ENCODE peak calls at places on chromosome X, in eight cellular contexts. O is K562, J is left ventricle myocardium inferior, Z is lung, M is PC-9, U is brain microvascular endothelial cell, K is cardiac muscle cell, D is spleen. S is an unnamed sample.

GRCh38 chrX:108165349-108166111 is 74.0 kb downstream of the ATG4A start:
- DNase-seq in O (peak; percentile 43), J (no peak), Z (no peak), M (peak; percentile 26), U (peak; percentile 38), K (peak; percentile 72), D (no peak), S (no peak)

GRCh38 chrX:7689791-7690412 is 153.1 kb upstream of the VCX start:
- DNase-seq in O (no peak), J (no peak), Z (no peak), M (no peak), U (no peak), K (no peak), D (no peak), S (no peak)

GRCh38 chrX:153628665-153629064 is 18.3 kb upstream of the DUSP9 start:
- DNase-seq in O (no peak), J (no peak), Z (no peak), M (no peak), U (no peak), K (no peak), D (no peak), S (no peak)

GRCh38 chrX:51803833-51804232 is 60.6 kb downstream of the GSPT2 start:
- DNase-seq in O (no peak), J (no peak), Z (no peak), M (no peak), U (no peak), K (peak; percentile 43), D (no peak), S (no peak)

GRCh38 chrX:2272337-2272736 is 228.4 kb downstream of the DHRSX start:
- DNase-seq in O (no peak), J (no peak), Z (no peak), M (no peak), U (no peak), K (no peak), D (no peak), S (no peak)

GRCh38 chrX:74338852-74339251 is 34.9 kb downstream of the ZCCHC13 start:
- DNase-seq in O (no peak), J (no peak), Z (no peak), M (no peak), U (no peak), K (no peak), D (no peak), S (no peak)

GRCh38 chrX:104347860-104348259 is 93.1 kb upstream of the ESX1 start:
- DNase-seq in O (no peak), J (no peak), Z (no peak), M (no peak), U (no peak), K (peak; percentile 64), D (no peak), S (no peak)

GRCh38 chrX:135629342-135629741 is 84.1 kb upstream of the CT45A1 start:
- DNase-seq in O (no peak), J (no peak), Z (no peak), M (no peak), U (no peak), K (no peak), D (no peak), S (no peak)

GRCh38 chrX:18598413-18598812 is 73.5 kb downstream of the RS1 start:
- DNase-seq in O (no peak), J (no peak), Z (no peak), M (no peak), U (no peak), K (no peak), D (no peak), S (no peak)

GRCh38 chrX:73127700-73128241 is 48.5 kb upstream of the PABPC1L2A start:
- DNase-seq in O (no peak), J (no peak), Z (no peak), M (no peak), U (no peak), K (no peak), D (peak; percentile 58), S (no peak)

GRCh38 chrX:106302304-106302703 is 134.2 kb downstream of the PWWP3B start:
- DNase-seq in O (no peak), J (no peak), Z (no peak), M (peak; percentile 1), U (peak; percentile 28), K (peak; percentile 40), D (no peak), S (no peak)

GRCh38 chrX:129781134-129782014 is 1.6 kb downstream of the SASH3 start:
- DNase-seq in O (no peak), J (no peak), Z (peak; percentile 46), M (no peak), U (no peak), K (no peak), D (peak; percentile 95), S (no peak)

GRCh38 chrX:50905334-50905733 is 5.2 kb upstream of the BMP15 start:
- DNase-seq in O (peak; percentile 39), J (no peak), Z (no peak), M (peak; percentile 4), U (no peak), K (peak; percentile 2), D (no peak), S (no peak)

GRCh38 chrX:15808254-15808653 is 18.0 kb downstream of the ZRSR2 start:
- DNase-seq in O (no peak), J (no peak), Z (no peak), M (no peak), U (no peak), K (no peak), D (no peak), S (no peak)
- H3K36me3 ChIP-seq in O (peaks cover 37% of the 10 kb centered on the region), J (peaks cover 31% of the 10 kb centered on the region), Z (no peaks in the 10 kb centered on the region), M (no peaks in the 10 kb centered on the region), U (peaks cover 36% of the 10 kb centered on the region), K (peaks cover 13% of the 10 kb centered on the region), D (peaks cover 100% of the 10 kb centered on the region), S (peaks cover 54% of the 10 kb centered on the region)

GRCh38 chrX:63713510-63713909 is 71.5 kb downstream of the ARHGEF9 start:
- DNase-seq in O (no peak), J (peak; percentile 29), Z (peak; percentile 63), M (no peak), U (no peak), K (peak; percentile 32), D (no peak), S (no peak)

GRCh38 chrX:63719633-63720032 is 65.4 kb downstream of the ARHGEF9 start:
- DNase-seq in O (no peak), J (no peak), Z (no peak), M (no peak), U (no peak), K (no peak), D (no peak), S (no peak)

DNA sequence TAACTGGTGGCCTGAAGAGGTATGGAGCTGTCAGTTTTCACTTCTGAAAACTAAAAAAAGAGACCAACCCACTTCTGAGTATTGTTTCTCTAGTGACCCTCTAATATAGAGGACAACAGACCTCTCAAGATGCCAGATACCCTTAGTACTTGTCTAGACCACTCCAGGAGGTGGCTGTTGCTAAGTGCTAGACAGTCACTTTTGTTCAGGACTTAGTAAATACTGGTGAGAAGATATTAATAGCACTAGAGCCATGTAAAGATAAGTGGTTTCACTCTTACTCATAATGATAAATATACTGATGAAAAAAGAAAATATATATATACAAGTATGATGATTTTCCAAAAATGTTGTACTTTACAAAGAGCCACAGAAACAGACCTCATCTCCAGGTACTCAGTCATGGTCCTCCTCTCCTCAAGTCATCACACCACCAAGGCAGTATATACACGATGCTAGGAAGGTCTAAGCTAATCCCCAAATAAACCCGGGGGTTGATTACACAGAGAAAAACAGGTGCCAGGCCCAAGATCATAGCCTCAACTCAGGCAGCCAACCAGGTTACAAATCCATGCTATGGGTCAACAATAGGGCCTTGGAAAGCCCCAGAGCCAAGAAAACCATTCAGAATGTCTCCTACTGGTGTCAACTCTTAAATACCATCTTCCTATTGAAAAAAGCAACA is 66.9 kb downstream of the ARHGEF9 start:
- DNase-seq in O (no peak), J (no peak), Z (no peak), M (no peak), U (peak; percentile 6), K (no peak), D (no peak), S (no peak)
- H3K36me3 ChIP-seq in O (no peaks in the 10 kb centered on the region), J (peaks cover 8% of the 10 kb centered on the region), Z (no peaks in the 10 kb centered on the region), M (no peaks in the 10 kb centered on the region), U (no peaks in the 10 kb centered on the region), K (no peaks in the 10 kb centered on the region), D (peaks cover 64% of the 10 kb centered on the region), S (no peaks in the 10 kb centered on the region)

DNA sequence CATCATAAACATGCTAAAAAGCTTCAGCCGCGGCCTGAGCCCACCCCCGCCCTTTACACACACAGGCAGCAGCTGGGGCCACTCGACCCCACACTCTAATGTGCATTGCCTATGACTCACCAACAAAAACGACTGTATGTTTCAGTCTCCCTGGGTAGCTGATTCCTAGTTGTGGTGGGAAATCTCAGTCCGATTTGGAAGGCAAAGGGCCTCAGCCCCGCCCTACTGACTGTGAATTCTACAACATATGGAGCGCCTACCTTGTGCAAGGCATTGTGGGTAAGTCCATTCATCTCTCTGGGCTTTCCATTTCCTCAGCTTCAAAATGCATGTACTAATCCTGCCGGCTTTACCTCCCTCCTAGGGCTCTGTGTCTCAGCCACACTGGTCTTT is 60.2 kb downstream of the RTL9 start:
- DNase-seq in O (no peak), J (no peak), Z (no peak), M (no peak), U (peak; percentile 18), K (peak; percentile 67), D (no peak), S (no peak)
- H3K36me3 ChIP-seq in O (no peaks in the 10 kb centered on the region), J (no peaks in the 10 kb centered on the region), Z (no peaks in the 10 kb centered on the region), M (no peaks in the 10 kb centered on the region), U (no peaks in the 10 kb centered on the region), K (no peaks in the 10 kb centered on the region), D (no peaks in the 10 kb centered on the region), S (no peaks in the 10 kb centered on the region)

GRCh38 chrX:53321943-53322497 is 40.6 kb upstream of the IQSEC2 start:
- DNase-seq in O (no peak), J (no peak), Z (no peak), M (no peak), U (no peak), K (no peak), D (no peak), S (no peak)

GRCh38 chrX:53318766-53319353 is 37.5 kb upstream of the IQSEC2 start:
- DNase-seq in O (no peak), J (no peak), Z (no peak), M (no peak), U (no peak), K (no peak), D (no peak), S (no peak)

GRCh38 chrX:53321216-53321942 is 40.0 kb upstream of the IQSEC2 start:
- DNase-seq in O (no peak), J (no peak), Z (no peak), M (no peak), U (no peak), K (no peak), D (no peak), S (no peak)

GRCh38 chrX:53320543-53321215 is 39.3 kb upstream of the IQSEC2 start:
- DNase-seq in O (no peak), J (no peak), Z (no peak), M (no peak), U (no peak), K (no peak), D (peak; percentile 83), S (no peak)

GRCh38 chrX:53319614-53320542 is 38.5 kb upstream of the IQSEC2 start:
- DNase-seq in O (peak; percentile 16), J (no peak), Z (no peak), M (no peak), U (no peak), K (no peak), D (no peak), S (no peak)
- H3K36me3 ChIP-seq in O (no peaks in the 10 kb centered on the region), J (no peaks in the 10 kb centered on the region), Z (no peaks in the 10 kb centered on the region), M (no peaks in the 10 kb centered on the region), U (no peaks in the 10 kb centered on the region), K (no peaks in the 10 kb centered on the region), D (no peaks in the 10 kb centered on the region), S (no peaks in the 10 kb centered on the region)

S was measured in vagina.